ENCODE peak calls at places on chromosome 20, in eight cellular contexts. U is foreskin fibroblast, O is cardiac fibroblast, I is colonic mucosa, W is astrocyte of the cerebellum, J is A549, Q is cardiac muscle cell, N is AG04449. P is an unnamed sample.
A peak's percentile ranks its signal among the peaks of the same experiment; 100 is the strongest.

GRCh38 chr20:10622657-10623418 is 51.0 kb downstream of the JAG1 start:
- DNase-seq in U (no peak), O (peak; percentile 77), I (no peak), W (peak; percentile 87), J (no peak), Q (no peak), N (no peak), P (no peak)

GRCh38 chr20:23881371-23881770 is 1.8 kb upstream of the CST5 start:
- DNase-seq in U (no peak), O (no peak), I (no peak), W (no peak), J (no peak), Q (no peak), N (no peak), P (no peak)

GRCh38 chr20:50330504-50331313 is 140.1 kb downstream of the CEBPB start:
- DNase-seq in U (no peak), O (no peak), I (no peak), W (peak; percentile 76), J (no peak), Q (no peak), N (no peak), P (no peak)

GRCh38 chr20:19256085-19256484 is 43.6 kb downstream of the SLC24A3 start:
- DNase-seq in U (peak; percentile 30), O (peak; percentile 79), I (no peak), W (no peak), J (no peak), Q (no peak), N (no peak), P (no peak)

GRCh38 chr20:57524511-57525176 is at the start of gene CTCFL:
- DNase-seq in U (no peak), O (no peak), I (no peak), W (no peak), J (no peak), Q (no peak), N (no peak), P (no peak)

GRCh38 chr20:50191065-50191565 is 485 bp downstream of the CEBPB start:
- DNase-seq in U (no peak), O (peak; percentile 58), I (peak; percentile 84), W (no peak), J (no peak), Q (no peak), N (no peak), P (no peak)

GRCh38 chr20:50062006-50062838 is 50.7 kb downstream of the UBE2V1 start:
- DNase-seq in U (no peak), O (no peak), I (no peak), W (no peak), J (no peak), Q (no peak), N (no peak), P (no peak)

GRCh38 chr20:58705525-58705924 is 12.9 kb downstream of the NPEPL1 start:
- DNase-seq in U (no peak), O (no peak), I (peak; percentile 14), W (no peak), J (no peak), Q (no peak), N (no peak), P (no peak)

GRCh38 chr20:52433326-52434040 is 241.9 kb upstream of the ZFP64 start:
- DNase-seq in U (no peak), O (no peak), I (no peak), W (no peak), J (no peak), Q (no peak), N (no peak), P (no peak)

GRCh38 chr20:32165836-32166545 is 41.6 kb downstream of the PLAGL2 start:
- DNase-seq in U (no peak), O (no peak), I (no peak), W (no peak), J (no peak), Q (no peak), N (no peak), P (no peak)

GRCh38 chr20:58787211-58788067 is 63.3 kb downstream of the GNAS-AS1 start:
- DNase-seq in U (peak; percentile 6), O (no peak), I (no peak), W (no peak), J (no peak), Q (no peak), N (no peak), P (no peak)

GRCh38 chr20:61566691-61567090 is 314.6 kb downstream of the CDH4 start:
- DNase-seq in U (no peak), O (no peak), I (no peak), W (no peak), J (no peak), Q (no peak), N (no peak), P (no peak)

GRCh38 chr20:61562897-61563504 is 310.9 kb downstream of the CDH4 start:
- DNase-seq in U (no peak), O (no peak), I (no peak), W (no peak), J (no peak), Q (no peak), N (no peak), P (no peak)

GRCh38 chr20:61564628-61565027 is 312.6 kb downstream of the CDH4 start:
- DNase-seq in U (no peak), O (no peak), I (no peak), W (no peak), J (no peak), Q (no peak), N (no peak), P (no peak)

GRCh38 chr20:61567204-61567603 is 315.1 kb downstream of the CDH4 start:
- DNase-seq in U (no peak), O (no peak), I (no peak), W (no peak), J (no peak), Q (no peak), N (no peak), P (no peak)

GRCh38 chr20:61565791-61566190 is 313.7 kb downstream of the CDH4 start:
- DNase-seq in U (no peak), O (no peak), I (no peak), W (no peak), J (no peak), Q (no peak), N (no peak), P (no peak)
- TF ChIP-seq CTCF in U (no peak), O (no peak), I (no peak), W (no peak), J (no peak), Q (no peak), N (no peak), P (no peak)

GRCh38 chr20:3630429-3630828 is 32.8 kb downstream of the GFRA4 start:
- DNase-seq in U (no peak), O (no peak), I (no peak), W (no peak), J (no peak), Q (no peak), N (no peak), P (no peak)

GRCh38 chr20:3631534-3631933 is 31.7 kb downstream of the GFRA4 start:
- DNase-seq in U (no peak), O (no peak), I (no peak), W (no peak), J (no peak), Q (no peak), N (no peak), P (no peak)

GRCh38 chr20:3629893-3630292 is 33.3 kb downstream of the GFRA4 start:
- DNase-seq in U (no peak), O (no peak), I (no peak), W (no peak), J (no peak), Q (no peak), N (no peak), P (no peak)

GRCh38 chr20:3633913-3634478 is 29.2 kb downstream of the GFRA4 start:
- DNase-seq in U (no peak), O (no peak), I (no peak), W (no peak), J (no peak), Q (no peak), N (no peak), P (no peak)

DNA sequence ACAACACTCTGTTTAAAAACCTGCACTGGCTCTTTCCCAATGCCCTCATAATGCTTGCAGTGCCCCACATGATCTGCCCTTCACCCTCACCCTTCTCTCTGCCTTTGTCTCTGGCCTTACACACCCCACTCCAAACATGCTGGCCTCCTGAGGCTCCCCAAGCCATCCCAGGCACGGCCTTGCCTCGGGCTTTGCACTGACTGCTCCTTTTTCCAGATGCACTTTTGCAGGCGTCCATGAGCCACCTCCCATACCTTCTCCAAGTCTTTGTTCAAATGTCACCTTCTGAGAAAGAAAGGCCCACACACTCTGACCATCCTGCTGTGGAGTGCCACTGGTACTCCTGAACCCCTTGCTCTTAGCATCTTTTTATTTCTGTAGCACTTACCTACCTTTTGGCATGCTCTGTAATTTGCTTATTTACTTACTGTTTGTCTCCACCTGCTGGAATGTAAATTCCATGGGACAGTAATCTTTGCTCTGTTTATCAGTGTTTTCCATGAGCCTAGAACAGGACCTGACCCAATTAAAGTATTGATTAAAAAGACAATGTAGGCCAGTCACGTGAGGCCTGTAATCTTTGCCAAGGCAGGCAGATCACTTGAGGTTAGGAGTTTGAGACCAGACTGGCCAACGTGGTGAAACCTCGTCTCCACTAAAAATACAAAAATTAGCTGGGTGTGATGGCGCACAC is 30.7 kb downstream of the GFRA4 start:
- DNase-seq in U (no peak), O (no peak), I (no peak), W (no peak), J (no peak), Q (no peak), N (no peak), P (no peak)
- H3K4me3 ChIP-seq in U (no peak overlapping the region), O (no peak overlapping the region), I (no peak overlapping the region), W (no peak overlapping the region), J (no peak overlapping the region), Q (no peak overlapping the region), N (no peak overlapping the region), P (no peak overlapping the region)

GRCh38 chr20:3710027-3710426 is 2.4 kb downstream of the SIGLEC1 start:
- DNase-seq in U (no peak), O (no peak), I (no peak), W (no peak), J (no peak), Q (no peak), N (no peak), P (no peak)
- TF ChIP-seq CTCF in U (no peak), O (no peak), I (no peak), W (no peak), J (no peak), Q (no peak), N (no peak), P (no peak)

GRCh38 chr20:5081196-5081595 is 38.6 kb downstream of the PCNA start:
- DNase-seq in U (no peak), O (no peak), I (no peak), W (no peak), J (no peak), Q (no peak), N (no peak), P (no peak)

GRCh38 chr20:5080384-5080877 is 39.3 kb downstream of the PCNA start:
- DNase-seq in U (peak; percentile 30), O (peak; percentile 59), I (no peak), W (no peak), J (no peak), Q (no peak), N (no peak), P (no peak)

GRCh38 chr20:5074050-5074674 is 45.6 kb downstream of the PCNA start:
- DNase-seq in U (no peak), O (no peak), I (no peak), W (no peak), J (no peak), Q (no peak), N (no peak), P (no peak)

GRCh38 chr20:5077761-5078387 is 41.9 kb downstream of the PCNA start:
- DNase-seq in U (no peak), O (no peak), I (no peak), W (no peak), J (no peak), Q (no peak), N (no peak), P (no peak)

GRCh38 chr20:5078399-5078958 is 41.3 kb downstream of the PCNA start:
- DNase-seq in U (no peak), O (peak; percentile 40), I (peak; percentile 81), W (no peak), J (peak; percentile 60), Q (no peak), N (no peak), P (no peak)
- H3K4me3 ChIP-seq in U (no peak overlapping the region), O (no peak overlapping the region), I (no peak overlapping the region), W (no peak overlapping the region), J (no peak overlapping the region), Q (no peak overlapping the region), N (no peak overlapping the region), P (no peak overlapping the region)

P was measured in AG04450.